ENCODE peak calls at places on chromosomes 16 and 17, in eight cellular contexts. N is AG04450, F is fibroblast of pulmonary artery, P is lung, L is right lobe of liver, K is H9, C is cardiac fibroblast, T is body of pancreas. U is an unnamed sample.

GRCh38 chr16:28149016-28149888 is 62.5 kb downstream of the XPO6 start:
- DNase-seq in L (peak), K (no peak), C (no peak), P (no peak), F (no peak), N (no peak), T (no peak), U (no peak)

GRCh38 chr17:9115446-9116265 is 94.3 kb downstream of the NTN1 start:
- DNase-seq in T (peak), L (peak), K (peak), N (no peak), P (no peak), F (peak), C (peak), U (peak)

GRCh38 chr16:77191259-77191969 is 424 bp downstream of the MON1B start:
- DNase-seq in F (no peak), T (no peak), N (no peak), L (no peak), P (peak), C (peak), K (no peak), U (peak)

GRCh38 chr17:82574041-82574440 is 54.5 kb downstream of the FOXK2 start:
- DNase-seq in K (no peak), N (no peak), L (no peak), T (no peak), P (no peak), C (no peak), F (no peak), U (no peak)

GRCh38 chr16:9077001-9077809 is 14.2 kb upstream of the HAPSTR1 start:
- DNase-seq in N (no peak), C (no peak), F (no peak), L (no peak), K (no peak), P (no peak), T (no peak), U (peak)

GRCh38 chr16:58678716-58679115 is 5.9 kb downstream of the SLC38A7 start:
- DNase-seq in T (peak), K (no peak), F (peak), N (no peak), P (no peak), L (peak), C (peak), U (peak)

GRCh38 chr16:50696575-50697420 is 3.4 kb downstream of the NOD2 start:
- DNase-seq in P (peak), T (peak), F (peak), C (peak), L (peak), N (no peak), K (no peak), U (peak)

GRCh38 chr17:3602499-3602898 is 6.7 kb downstream of the TRPV1 start:
- DNase-seq in C (peak), L (peak), T (peak), N (no peak), F (peak), P (no peak), K (peak), U (peak)

GRCh38 chr17:29085223-29085622 is 42.3 kb downstream of the PIPOX start:
- DNase-seq in P (no peak), K (no peak), N (no peak), T (no peak), L (no peak), F (no peak), C (no peak), U (no peak)

GRCh38 chr17:76986318-76986717 is 118.1 kb downstream of the MGAT5B start:
- DNase-seq in C (no peak), P (no peak), N (no peak), T (no peak), K (no peak), F (no peak), L (no peak), U (no peak)

GRCh38 chr16:83682858-83683235 is 124.9 kb upstream of the HSBP1 start:
- DNase-seq in F (no peak), N (no peak), K (no peak), P (no peak), L (no peak), T (no peak), C (no peak), U (no peak)

GRCh38 chr17:38746004-38746892 is 1.9 kb downstream of the PCGF2 start:
- DNase-seq in L (no peak), N (no peak), K (no peak), P (no peak), F (no peak), C (no peak), T (no peak), U (no peak)

GRCh38 chr16:65057184-65057583 is 64.7 kb downstream of the CDH11 start:
- DNase-seq in P (no peak), F (no peak), C (no peak), L (no peak), T (no peak), K (no peak), N (no peak), U (no peak)

GRCh38 chr17:44584498-44584897 is 27.2 kb downstream of the FZD2 start:
- DNase-seq in L (no peak), P (no peak), N (no peak), T (no peak), F (no peak), C (no peak), K (no peak), U (no peak)

GRCh38 chr17:8187517-8188407 is 2.2 kb downstream of the BORCS6 start:
- DNase-seq in C (peak), T (peak), K (peak), F (peak), L (peak), N (peak), P (peak), U (peak)

GRCh38 chr17:57124053-57124452 is 39.0 kb downstream of the AKAP1 start:
- DNase-seq in P (no peak), F (no peak), K (no peak), C (no peak), L (no peak), N (no peak), T (no peak), U (no peak)

GRCh38 chr17:16941643-16942042 is 30.3 kb downstream of the TNFRSF13B start:
- DNase-seq in K (no peak), C (peak), P (no peak), T (no peak), L (no peak), N (no peak), F (no peak), U (no peak)

GRCh38 chr17:16939606-16940115 is 32.3 kb downstream of the TNFRSF13B start:
- DNase-seq in F (no peak), C (no peak), K (peak), N (no peak), L (no peak), P (no peak), T (no peak), U (no peak)

GRCh38 chr17:16939271-16939576 is 32.7 kb downstream of the TNFRSF13B start:
- DNase-seq in F (no peak), N (no peak), T (no peak), P (no peak), C (no peak), L (no peak), K (no peak), U (no peak)

GRCh38 chr17:16941072-16941641 is 30.8 kb downstream of the TNFRSF13B start:
- DNase-seq in C (no peak), P (no peak), F (no peak), K (peak), N (no peak), T (no peak), L (no peak), U (no peak)

GRCh38 chr17:16940116-16940881 is 31.6 kb downstream of the TNFRSF13B start:
- DNase-seq in C (no peak), N (no peak), F (no peak), P (no peak), K (peak), L (no peak), T (no peak), U (no peak)
- TF ChIP-seq CTCF in C (no peak), N (no peak), F (no peak), P (no peak), K (peak), L (no peak), T (no peak), U (no peak)

DNA sequence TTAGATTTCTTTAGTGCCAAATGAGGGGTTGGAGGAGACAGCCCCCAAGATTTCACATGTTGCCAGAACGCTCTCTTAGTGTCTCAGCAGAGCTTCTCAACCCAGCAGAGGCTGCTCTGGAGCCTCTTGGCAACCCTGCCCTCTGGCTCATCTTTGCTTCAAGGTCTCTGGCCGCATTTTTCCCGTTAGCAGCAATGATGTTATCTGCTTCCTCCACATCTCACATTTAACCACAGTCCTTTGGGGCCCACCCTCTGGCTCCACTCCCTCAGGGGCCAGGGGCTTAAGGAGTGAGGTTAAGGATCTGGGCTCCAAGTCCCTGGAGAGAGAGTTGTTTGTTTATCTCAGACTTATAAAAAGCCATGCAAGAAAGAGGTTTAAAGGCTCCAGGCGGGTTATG is 3.3 kb upstream of the XYLT1 start:
- DNase-seq in F (no peak), C (peak), K (no peak), L (no peak), T (no peak), P (no peak), N (no peak), U (peak)
- TF ChIP-seq CTCF in F (no peak), C (no peak), K (no peak), L (no peak), T (no peak), P (no peak), N (no peak), U (no peak)

GRCh38 chr16:66326995-66327513 is 39.4 kb upstream of the CDH5 start:
- DNase-seq in T (peak), K (no peak), N (no peak), C (no peak), F (no peak), L (no peak), P (no peak), U (no peak)
- TF ChIP-seq CTCF in T (no peak), K (no peak), N (no peak), C (no peak), F (no peak), L (no peak), P (no peak), U (no peak)

GRCh38 chr16:17329412-17329811 is 141.3 kb downstream of the XYLT1 start:
- DNase-seq in C (no peak), L (no peak), T (no peak), P (no peak), N (no peak), F (no peak), K (no peak), U (no peak)
- TF ChIP-seq CTCF in C (no peak), L (no peak), T (no peak), P (no peak), N (no peak), F (no peak), K (no peak), U (no peak)

U was measured in activated CD8-positive, alpha-beta T cell treated with anti-CD3 and anti-CD28 coated beads for 36 hours.